ENCODE peak calls at places on chromosome 4, in six cellular contexts. One of them, this sample, is unnamed.

GRCh38 chr4:107255596-107255995 is 219.5 kb upstream of the DKK2 start:
- DNase-seq in brain microvascular endothelial cell: no peak
- DNase-seq in left ventricle myocardium inferior: no peak
- DNase-seq in neural progenitor cell: no peak
- DNase-seq in right lobe of liver: no peak
- DNase-seq in upper lobe of left lung: no peak
- DNase-seq in this sample: no peak

GRCh38 chr4:105246712-105247111 is 100.0 kb downstream of the TET2 start:
- DNase-seq in brain microvascular endothelial cell: no peak
- DNase-seq in left ventricle myocardium inferior: no peak
- DNase-seq in neural progenitor cell: peak; percentile 39
- DNase-seq in right lobe of liver: no peak
- DNase-seq in upper lobe of left lung: no peak
- DNase-seq in this sample: no peak

GRCh38 chr4:174672276-174672675 is 150.0 kb upstream of the HPGD start:
- DNase-seq in brain microvascular endothelial cell: no peak
- DNase-seq in left ventricle myocardium inferior: no peak
- DNase-seq in neural progenitor cell: no peak
- DNase-seq in right lobe of liver: no peak
- DNase-seq in upper lobe of left lung: no peak
- DNase-seq in this sample: no peak

GRCh38 chr4:27003602-27004238 is 143.1 kb downstream of the STIM2 start:
- DNase-seq in brain microvascular endothelial cell: peak; percentile 24
- DNase-seq in left ventricle myocardium inferior: no peak
- DNase-seq in neural progenitor cell: no peak
- DNase-seq in right lobe of liver: no peak
- DNase-seq in upper lobe of left lung: no peak
- DNase-seq in this sample: no peak

GRCh38 chr4:147854154-147854553 is 122.3 kb downstream of the ARHGAP10 start:
- DNase-seq in brain microvascular endothelial cell: no peak
- DNase-seq in left ventricle myocardium inferior: no peak
- DNase-seq in neural progenitor cell: no peak
- DNase-seq in right lobe of liver: no peak
- DNase-seq in upper lobe of left lung: no peak
- DNase-seq in this sample: no peak

GRCh38 chr4:45453258-45453841 is 670.5 kb downstream of the GABRG1 start:
- DNase-seq in brain microvascular endothelial cell: no peak
- DNase-seq in left ventricle myocardium inferior: no peak
- DNase-seq in neural progenitor cell: peak; percentile 68
- DNase-seq in right lobe of liver: no peak
- DNase-seq in upper lobe of left lung: no peak
- DNase-seq in this sample: no peak

GRCh38 chr4:182453830-182454229 is 210.6 kb downstream of the TENM3 start:
- DNase-seq in brain microvascular endothelial cell: no peak
- DNase-seq in left ventricle myocardium inferior: no peak
- DNase-seq in neural progenitor cell: peak; percentile 20
- DNase-seq in right lobe of liver: no peak
- DNase-seq in upper lobe of left lung: no peak
- DNase-seq in this sample: no peak

GRCh38 chr4:187006189-187006618 is 282.5 kb upstream of the FAT1 start:
- DNase-seq in brain microvascular endothelial cell: no peak
- DNase-seq in left ventricle myocardium inferior: no peak
- DNase-seq in neural progenitor cell: no peak
- DNase-seq in right lobe of liver: no peak
- DNase-seq in upper lobe of left lung: no peak
- DNase-seq in this sample: no peak

GRCh38 chr4:112895785-112896184 is 153.7 kb upstream of the ANK2 start:
- DNase-seq in brain microvascular endothelial cell: no peak
- DNase-seq in left ventricle myocardium inferior: no peak
- DNase-seq in neural progenitor cell: peak; percentile 81
- DNase-seq in right lobe of liver: no peak
- DNase-seq in upper lobe of left lung: no peak
- DNase-seq in this sample: no peak

GRCh38 chr4:25884040-25884788 is 21.4 kb upstream of the SEL1L3 start:
- DNase-seq in brain microvascular endothelial cell: peak; percentile 54
- DNase-seq in left ventricle myocardium inferior: no peak
- DNase-seq in neural progenitor cell: no peak
- DNase-seq in right lobe of liver: no peak
- DNase-seq in upper lobe of left lung: no peak
- DNase-seq in this sample: no peak

GRCh38 chr4:83947811-83948210 is 411.9 kb downstream of the GPAT3 start:
- DNase-seq in brain microvascular endothelial cell: no peak
- DNase-seq in left ventricle myocardium inferior: no peak
- DNase-seq in neural progenitor cell: peak; percentile 58
- DNase-seq in right lobe of liver: no peak
- DNase-seq in upper lobe of left lung: no peak
- DNase-seq in this sample: no peak

GRCh38 chr4:115433501-115433900 is 320.1 kb upstream of the NDST4 start:
- DNase-seq in brain microvascular endothelial cell: no peak
- DNase-seq in left ventricle myocardium inferior: no peak
- DNase-seq in neural progenitor cell: no peak
- DNase-seq in right lobe of liver: no peak
- DNase-seq in upper lobe of left lung: no peak
- DNase-seq in this sample: no peak

GRCh38 chr4:143407475-143407874 is 70.8 kb downstream of the GAB1 start:
- DNase-seq in brain microvascular endothelial cell: no peak
- DNase-seq in left ventricle myocardium inferior: no peak
- DNase-seq in neural progenitor cell: no peak
- DNase-seq in right lobe of liver: no peak
- DNase-seq in upper lobe of left lung: no peak
- DNase-seq in this sample: no peak

GRCh38 chr4:16259531-16260246 is 33.4 kb upstream of the TAPT1 start:
- DNase-seq in brain microvascular endothelial cell: peak; percentile 5
- DNase-seq in left ventricle myocardium inferior: no peak
- DNase-seq in neural progenitor cell: no peak
- DNase-seq in right lobe of liver: no peak
- DNase-seq in upper lobe of left lung: no peak
- DNase-seq in this sample: no peak

GRCh38 chr4:111537861-111538260 is 607.4 kb upstream of the FAM241A start:
- DNase-seq in brain microvascular endothelial cell: no peak
- DNase-seq in left ventricle myocardium inferior: no peak
- DNase-seq in neural progenitor cell: no peak
- DNase-seq in right lobe of liver: no peak
- DNase-seq in upper lobe of left lung: no peak
- DNase-seq in this sample: no peak

GRCh38 chr4:150546286-150546685 is 35.7 kb upstream of the MAB21L2 start:
- DNase-seq in brain microvascular endothelial cell: no peak
- DNase-seq in left ventricle myocardium inferior: no peak
- DNase-seq in neural progenitor cell: peak; percentile 83
- DNase-seq in right lobe of liver: no peak
- DNase-seq in upper lobe of left lung: no peak
- DNase-seq in this sample: no peak

GRCh38 chr4:8010618-8011017 is 71.0 kb upstream of the AFAP1 start:
- DNase-seq in brain microvascular endothelial cell: peak; percentile 54
- DNase-seq in left ventricle myocardium inferior: no peak
- DNase-seq in neural progenitor cell: peak; percentile 71
- DNase-seq in right lobe of liver: no peak
- DNase-seq in upper lobe of left lung: no peak
- DNase-seq in this sample: peak; percentile 52

GRCh38 chr4:94623507-94623906 is 134.2 kb upstream of the BMPR1B start:
- DNase-seq in brain microvascular endothelial cell: no peak
- DNase-seq in left ventricle myocardium inferior: no peak
- DNase-seq in neural progenitor cell: no peak
- DNase-seq in right lobe of liver: no peak
- DNase-seq in upper lobe of left lung: no peak
- DNase-seq in this sample: no peak

GRCh38 chr4:4247711-4248035 is 350 bp downstream of the TMEM128 start:
- DNase-seq in brain microvascular endothelial cell: no peak
- DNase-seq in left ventricle myocardium inferior: no peak
- DNase-seq in neural progenitor cell: no peak
- DNase-seq in right lobe of liver: no peak
- DNase-seq in upper lobe of left lung: no peak
- DNase-seq in this sample: no peak

GRCh38 chr4:159298502-159298901 is 195.6 kb downstream of the RAPGEF2 start:
- DNase-seq in brain microvascular endothelial cell: peak; percentile 30
- DNase-seq in left ventricle myocardium inferior: no peak
- DNase-seq in neural progenitor cell: no peak
- DNase-seq in right lobe of liver: no peak
- DNase-seq in upper lobe of left lung: no peak
- DNase-seq in this sample: no peak

GRCh38 chr4:88320780-88321373 is 36.5 kb upstream of the PPM1K start:
- DNase-seq in brain microvascular endothelial cell: peak; percentile 33
- DNase-seq in left ventricle myocardium inferior: peak; percentile 17
- DNase-seq in neural progenitor cell: no peak
- DNase-seq in right lobe of liver: no peak
- DNase-seq in upper lobe of left lung: no peak
- DNase-seq in this sample: no peak

GRCh38 chr4:147727476-147728028 is 4.3 kb upstream of the ARHGAP10 start:
- DNase-seq in brain microvascular endothelial cell: no peak
- DNase-seq in left ventricle myocardium inferior: no peak
- DNase-seq in neural progenitor cell: no peak
- DNase-seq in right lobe of liver: no peak
- DNase-seq in upper lobe of left lung: no peak
- DNase-seq in this sample: no peak

GRCh38 chr4:126451237-126451885 is 1136.6 kb downstream of the FAT4 start:
- DNase-seq in brain microvascular endothelial cell: no peak
- DNase-seq in left ventricle myocardium inferior: no peak
- DNase-seq in neural progenitor cell: no peak
- DNase-seq in right lobe of liver: no peak
- DNase-seq in upper lobe of left lung: no peak
- DNase-seq in this sample: no peak

GRCh38 chr4:1873776-1874175 is 2.6 kb downstream of the NSD2 start:
- DNase-seq in brain microvascular endothelial cell: no peak
- DNase-seq in left ventricle myocardium inferior: no peak
- DNase-seq in neural progenitor cell: no peak
- DNase-seq in right lobe of liver: no peak
- DNase-seq in upper lobe of left lung: no peak
- DNase-seq in this sample: no peak

GRCh38 chr4:1300466-1301455 is 11.1 kb downstream of the MAEA start:
- DNase-seq in brain microvascular endothelial cell: peak; percentile 26
- DNase-seq in left ventricle myocardium inferior: no peak
- DNase-seq in neural progenitor cell: no peak
- DNase-seq in right lobe of liver: peak; percentile 60
- DNase-seq in upper lobe of left lung: peak; percentile 89
- DNase-seq in this sample: peak; percentile 31

DNA sequence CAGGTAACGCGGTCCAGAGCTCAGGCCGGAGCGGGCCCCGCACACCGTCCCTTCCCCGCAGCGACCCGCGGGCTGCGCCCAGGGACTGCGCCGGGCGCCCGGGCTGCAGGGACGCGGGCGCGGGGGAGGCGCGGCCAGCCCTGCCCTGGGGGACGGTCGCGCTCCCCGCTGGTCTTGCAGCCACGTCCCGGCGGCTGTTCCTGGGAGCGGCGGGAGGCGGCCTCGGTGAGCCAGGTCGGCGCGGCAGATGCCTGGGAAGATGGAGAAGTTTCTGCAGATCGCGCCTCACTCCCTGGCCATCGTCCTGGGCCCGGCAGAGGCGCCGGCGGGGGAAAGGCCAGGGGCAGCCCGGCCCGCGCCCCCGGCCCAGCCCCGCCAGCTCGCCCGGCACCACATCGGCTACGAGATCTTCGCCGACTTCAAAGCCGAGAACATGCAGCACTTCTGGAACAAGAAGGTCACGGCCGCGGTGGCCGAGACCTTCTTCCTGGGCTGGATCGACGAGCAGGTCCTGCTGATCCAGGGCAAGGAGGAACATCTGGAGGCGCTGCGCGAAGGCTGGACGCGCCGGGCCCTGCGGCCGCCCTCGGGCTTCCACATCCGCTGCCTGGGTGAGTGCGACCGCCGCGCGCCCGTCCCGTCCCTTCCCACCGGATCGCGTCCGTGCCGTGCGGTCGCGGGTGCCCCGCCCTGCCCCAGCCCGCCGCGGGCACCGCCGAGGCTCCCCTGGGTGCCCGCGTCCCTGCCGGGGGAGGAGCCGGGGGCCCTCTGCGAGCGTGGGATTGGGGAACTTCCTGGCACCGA is 107.5 kb upstream of the STOX2 start:
- DNase-seq in brain microvascular endothelial cell: no peak
- DNase-seq in left ventricle myocardium inferior: peak; percentile 36
- DNase-seq in neural progenitor cell: peak; percentile 73
- DNase-seq in right lobe of liver: peak; percentile 34
- DNase-seq in upper lobe of left lung: peak; percentile 92
- DNase-seq in this sample: no peak
- H3K27ac ChIP-seq in brain microvascular endothelial cell: no peak overlapping the region
- H3K27ac ChIP-seq in left ventricle myocardium inferior: peak overlapping the region; percentile 91
- H3K27ac ChIP-seq in neural progenitor cell: no peak overlapping the region
- H3K27ac ChIP-seq in right lobe of liver: peak overlapping the region; percentile 10
- H3K27ac ChIP-seq in upper lobe of left lung: peak overlapping the region; percentile 75
- H3K27ac ChIP-seq in this sample: no peak overlapping the region

DNA sequence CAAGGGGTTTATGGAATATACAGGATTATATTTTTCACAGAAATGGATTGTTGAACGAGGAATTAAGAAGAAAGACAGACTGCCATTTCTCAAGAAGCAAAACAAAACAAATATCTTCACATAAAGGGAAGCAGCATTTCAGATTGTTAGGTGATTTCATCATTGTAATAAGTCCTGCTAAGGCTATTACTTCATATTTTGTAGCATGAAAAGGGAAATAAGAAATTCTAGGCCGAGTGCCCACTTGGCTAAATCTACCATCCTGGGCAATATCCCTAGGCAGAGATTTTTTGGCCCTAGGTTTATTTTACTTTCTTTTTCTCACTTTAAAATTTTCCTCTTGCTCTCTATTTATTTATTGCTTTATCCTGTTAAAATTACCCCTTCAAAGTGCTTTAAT is 142.4 kb downstream of the PDGFC start:
- DNase-seq in brain microvascular endothelial cell: no peak
- DNase-seq in left ventricle myocardium inferior: no peak
- DNase-seq in neural progenitor cell: no peak
- DNase-seq in right lobe of liver: no peak
- DNase-seq in upper lobe of left lung: no peak
- DNase-seq in this sample: no peak
- H3K27ac ChIP-seq in brain microvascular endothelial cell: peak overlapping the region; percentile 22
- H3K27ac ChIP-seq in left ventricle myocardium inferior: peak overlapping the region; percentile 22
- H3K27ac ChIP-seq in neural progenitor cell: no peak overlapping the region
- H3K27ac ChIP-seq in right lobe of liver: no peak overlapping the region
- H3K27ac ChIP-seq in upper lobe of left lung: no peak overlapping the region
- H3K27ac ChIP-seq in this sample: no peak overlapping the region

GRCh38 chr4:139851133-139851532 is 185.5 kb downstream of the MGST2 start:
- DNase-seq in brain microvascular endothelial cell: no peak
- DNase-seq in left ventricle myocardium inferior: no peak
- DNase-seq in neural progenitor cell: no peak
- DNase-seq in right lobe of liver: no peak
- DNase-seq in upper lobe of left lung: no peak
- DNase-seq in this sample: no peak

GRCh38 chr4:139851639-139852038 is 186.0 kb downstream of the MGST2 start:
- DNase-seq in brain microvascular endothelial cell: no peak
- DNase-seq in left ventricle myocardium inferior: no peak
- DNase-seq in neural progenitor cell: no peak
- DNase-seq in right lobe of liver: no peak
- DNase-seq in upper lobe of left lung: no peak
- DNase-seq in this sample: no peak

GRCh38 chr4:139848043-139848442 is 182.4 kb downstream of the MGST2 start:
- DNase-seq in brain microvascular endothelial cell: no peak
- DNase-seq in left ventricle myocardium inferior: no peak
- DNase-seq in neural progenitor cell: no peak
- DNase-seq in right lobe of liver: no peak
- DNase-seq in upper lobe of left lung: no peak
- DNase-seq in this sample: no peak

GRCh38 chr4:139852612-139853269 is 187.1 kb downstream of the MGST2 start:
- DNase-seq in brain microvascular endothelial cell: no peak
- DNase-seq in left ventricle myocardium inferior: no peak
- DNase-seq in neural progenitor cell: no peak
- DNase-seq in right lobe of liver: no peak
- DNase-seq in upper lobe of left lung: no peak
- DNase-seq in this sample: no peak

GRCh38 chr4:139849219-139849618 is 183.6 kb downstream of the MGST2 start:
- DNase-seq in brain microvascular endothelial cell: no peak
- DNase-seq in left ventricle myocardium inferior: no peak
- DNase-seq in neural progenitor cell: no peak
- DNase-seq in right lobe of liver: no peak
- DNase-seq in upper lobe of left lung: no peak
- DNase-seq in this sample: no peak
- H3K27ac ChIP-seq in brain microvascular endothelial cell: no peak overlapping the region
- H3K27ac ChIP-seq in left ventricle myocardium inferior: no peak overlapping the region
- H3K27ac ChIP-seq in neural progenitor cell: no peak overlapping the region
- H3K27ac ChIP-seq in right lobe of liver: no peak overlapping the region
- H3K27ac ChIP-seq in upper lobe of left lung: no peak overlapping the region
- H3K27ac ChIP-seq in this sample: no peak overlapping the region

GRCh38 chr4:57945298-57945697 is 835.1 kb upstream of the IGFBP7 start:
- DNase-seq in brain microvascular endothelial cell: no peak
- DNase-seq in left ventricle myocardium inferior: no peak
- DNase-seq in neural progenitor cell: no peak
- DNase-seq in right lobe of liver: no peak
- DNase-seq in upper lobe of left lung: no peak
- DNase-seq in this sample: no peak
- H3K27ac ChIP-seq in brain microvascular endothelial cell: no peak overlapping the region
- H3K27ac ChIP-seq in left ventricle myocardium inferior: no peak overlapping the region
- H3K27ac ChIP-seq in neural progenitor cell: no peak overlapping the region
- H3K27ac ChIP-seq in right lobe of liver: no peak overlapping the region
- H3K27ac ChIP-seq in upper lobe of left lung: no peak overlapping the region
- H3K27ac ChIP-seq in this sample: no peak overlapping the region